ENCODE peak calls at places on chromosomes 3 and 15, in ten cellular contexts. N, G, Y, A, Q, E, Z, I, S and P are unnamed samples.

GRCh38 chr3:194040501-194041273 is 95.3 kb upstream of the HES1 start:
- DNase-seq in N (no peak), G (no peak), Y (no peak), A (no peak), Q (no peak), E (no peak), Z (no peak), I (no peak), S (no peak), P (no peak)

GRCh38 chr15:34855397-34855796 is 60.0 kb upstream of the ACTC1 start:
- DNase-seq in N (no peak), G (no peak), Y (no peak), A (no peak), Q (no peak), E (no peak), Z (peak; percentile 84), I (no peak), S (peak; percentile 16), P (no peak)

GRCh38 chr3:125386811-125387210 is 11.7 kb upstream of the ZNF148 start:
- DNase-seq in N (no peak), G (no peak), Y (no peak), A (no peak), Q (no peak), E (peak; percentile 19), Z (peak; percentile 87), I (no peak), S (no peak), P (no peak)

GRCh38 chr3:38454884-38455638 is 1.4 kb downstream of the ACVR2B start:
- DNase-seq in N (no peak), G (peak; percentile 88), Y (peak; percentile 88), A (peak; percentile 67), Q (peak; percentile 33), E (peak; percentile 87), Z (peak; percentile 36), I (peak; percentile 87), S (no peak), P (peak; percentile 89)

GRCh38 chr3:4416961-4417360 is 50.1 kb downstream of the SUMF1 start:
- DNase-seq in N (no peak), G (no peak), Y (no peak), A (peak; percentile 92), Q (no peak), E (peak; percentile 22), Z (peak; percentile 84), I (no peak), S (peak; percentile 53), P (no peak)

GRCh38 chr3:45582407-45582806 is 12.1 kb upstream of the LIMD1 start:
- DNase-seq in N (no peak), G (no peak), Y (no peak), A (no peak), Q (no peak), E (no peak), Z (peak; percentile 44), I (no peak), S (peak; percentile 38), P (no peak)

GRCh38 chr3:63142681-63143080 is 135.4 kb upstream of the SYNPR start:
- DNase-seq in N (peak; percentile 39), G (no peak), Y (no peak), A (no peak), Q (no peak), E (no peak), Z (no peak), I (no peak), S (no peak), P (no peak)

GRCh38 chr3:79019137-79019923 is 748.5 kb downstream of the ROBO1 start:
- DNase-seq in N (no peak), G (peak; percentile 90), Y (peak; percentile 54), A (peak; percentile 84), Q (peak; percentile 11), E (peak; percentile 84), Z (peak; percentile 94), I (peak; percentile 36), S (peak; percentile 77), P (peak; percentile 93)

GRCh38 chr3:168051579-168052183 is 44.0 kb downstream of the GOLIM4 start:
- DNase-seq in N (no peak), G (no peak), Y (no peak), A (no peak), Q (no peak), E (no peak), Z (peak; percentile 74), I (no peak), S (no peak), P (no peak)

GRCh38 chr3:184570501-184570900 is 8.9 kb downstream of the EPHB3 start:
- DNase-seq in N (no peak), G (no peak), Y (no peak), A (no peak), Q (no peak), E (no peak), Z (no peak), I (no peak), S (no peak), P (no peak)

GRCh38 chr3:37457392-37458065 is 283.1 kb upstream of the LRRFIP2 start:
- DNase-seq in N (no peak), G (no peak), Y (no peak), A (no peak), Q (no peak), E (no peak), Z (peak; percentile 47), I (no peak), S (no peak), P (peak; percentile 31)

GRCh38 chr3:195546130-195546560 is 3.0 kb upstream of the PPP1R2 start:
- DNase-seq in N (peak; percentile 91), G (no peak), Y (peak; percentile 26), A (peak; percentile 85), Q (peak; percentile 18), E (peak; percentile 67), Z (peak; percentile 93), I (peak; percentile 60), S (no peak), P (no peak)

DNA sequence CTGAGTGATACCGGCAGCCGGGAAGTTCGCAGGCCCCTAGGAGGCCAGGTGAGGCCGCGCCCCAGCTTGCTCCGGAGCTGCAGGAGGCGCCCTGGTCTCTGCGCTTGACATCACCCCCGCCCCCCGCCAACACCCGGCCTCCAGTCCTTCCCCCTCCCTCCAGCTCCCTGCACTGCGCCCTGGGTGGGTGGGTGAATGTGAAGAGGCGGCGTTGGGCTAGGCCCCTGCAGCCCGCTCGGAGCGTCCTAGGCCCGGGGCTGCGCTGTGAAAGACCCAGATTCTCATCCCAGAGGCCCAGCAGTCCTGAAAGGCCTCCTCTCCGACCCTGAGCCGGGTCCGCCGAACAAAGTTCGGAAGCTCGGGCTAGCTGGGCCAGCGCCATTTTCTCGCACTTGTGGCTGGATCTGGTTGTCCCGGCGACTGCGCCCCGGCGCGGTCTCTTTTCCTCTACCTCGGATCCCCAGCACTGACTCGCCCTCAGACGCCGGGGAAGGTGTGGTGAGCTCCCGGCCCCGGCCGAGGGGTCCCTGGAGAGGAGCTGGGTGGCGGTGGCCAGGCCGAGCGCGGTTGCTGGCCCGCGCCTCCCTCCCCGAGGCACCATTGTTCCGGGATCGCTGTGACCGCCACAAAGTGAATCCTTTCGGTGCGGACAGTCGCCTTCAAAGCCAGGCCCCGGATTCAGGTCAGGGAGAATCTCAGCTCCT is 12.9 kb downstream of the ZIC4 start:
- DNase-seq in N (no peak), G (no peak), Y (no peak), A (no peak), Q (no peak), E (no peak), Z (no peak), I (no peak), S (no peak), P (peak; percentile 94)
- H3K4me3 ChIP-seq in N (peak overlapping the region; percentile 41), G (no peak overlapping the region), Y (no peak overlapping the region), A (peak overlapping the region; percentile 9), Q (no peak overlapping the region), E (peak overlapping the region; percentile 12), Z (peak overlapping the region; percentile 7), I (no peak overlapping the region), S (peak overlapping the region; percentile 7), P (peak overlapping the region; percentile 81)

DNA sequence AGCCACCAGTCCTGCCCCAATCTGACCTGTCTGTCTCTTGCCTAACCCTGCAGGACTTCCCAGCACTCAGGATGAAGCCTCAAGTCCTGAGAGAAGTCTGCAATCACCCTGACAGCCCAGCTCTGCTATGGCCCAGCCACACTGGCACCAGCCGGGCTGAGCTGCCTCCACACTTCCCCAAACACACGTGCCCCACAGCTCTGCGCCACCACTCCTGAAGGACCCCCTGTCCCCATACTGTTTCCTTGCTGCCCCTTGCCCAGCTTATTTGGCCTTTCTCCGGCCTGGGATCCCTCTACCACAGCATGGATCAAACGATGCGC is 76.6 kb downstream of the TBC1D2B start:
- DNase-seq in N (no peak), G (no peak), Y (no peak), A (no peak), Q (no peak), E (no peak), Z (no peak), I (no peak), S (no peak), P (no peak)
- H3K4me3 ChIP-seq in N (no peak overlapping the region), G (no peak overlapping the region), Y (no peak overlapping the region), A (no peak overlapping the region), Q (no peak overlapping the region), E (no peak overlapping the region), Z (no peak overlapping the region), I (no peak overlapping the region), S (no peak overlapping the region), P (no peak overlapping the region)

DNA sequence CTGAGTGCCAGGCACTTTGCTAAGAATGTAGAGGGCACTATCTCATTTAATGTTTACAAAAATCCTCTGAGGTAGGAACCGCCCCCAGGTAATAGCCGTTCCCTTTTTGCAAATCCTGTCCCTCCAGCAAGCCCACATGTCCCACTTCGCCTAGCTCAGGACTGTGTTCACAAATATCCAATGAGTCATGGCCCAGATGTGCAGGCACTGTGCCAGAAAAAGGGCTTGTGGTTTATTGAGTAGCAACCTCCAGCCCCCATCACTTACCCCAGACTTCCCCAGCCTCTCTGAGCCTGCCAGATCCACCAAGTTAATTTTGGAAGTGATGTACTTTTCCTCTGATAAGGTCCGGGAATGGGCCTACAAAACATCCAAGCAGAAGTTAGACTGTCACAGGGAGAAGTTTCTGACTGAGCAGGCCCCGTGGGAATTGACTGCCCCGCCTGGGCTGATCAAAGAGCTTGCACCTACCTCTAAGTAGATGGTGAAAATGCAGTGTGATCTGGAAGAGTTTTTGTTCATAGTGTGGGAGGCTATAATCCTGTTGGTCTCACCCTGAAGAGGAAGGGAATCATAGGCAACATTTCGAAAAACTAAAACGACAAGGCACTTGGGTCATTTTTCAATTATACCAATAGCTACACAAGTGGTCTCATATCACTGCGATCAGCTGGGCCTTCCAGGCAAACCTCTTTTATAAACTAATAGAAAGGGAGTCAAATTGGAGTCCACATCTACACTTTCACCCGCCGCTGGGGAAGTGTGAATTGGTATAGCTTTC is 15.7 kb downstream of the KIF9 start:
- DNase-seq in N (no peak), G (peak; percentile 72), Y (peak; percentile 63), A (peak; percentile 88), Q (peak; percentile 49), E (peak; percentile 77), Z (peak; percentile 96), I (peak; percentile 40), S (peak; percentile 87), P (no peak)
- H3K4me3 ChIP-seq in N (no peak overlapping the region), G (no peak overlapping the region), Y (no peak overlapping the region), A (no peak overlapping the region), Q (no peak overlapping the region), E (no peak overlapping the region), Z (no peak overlapping the region), I (no peak overlapping the region), S (no peak overlapping the region), P (no peak overlapping the region)

DNA sequence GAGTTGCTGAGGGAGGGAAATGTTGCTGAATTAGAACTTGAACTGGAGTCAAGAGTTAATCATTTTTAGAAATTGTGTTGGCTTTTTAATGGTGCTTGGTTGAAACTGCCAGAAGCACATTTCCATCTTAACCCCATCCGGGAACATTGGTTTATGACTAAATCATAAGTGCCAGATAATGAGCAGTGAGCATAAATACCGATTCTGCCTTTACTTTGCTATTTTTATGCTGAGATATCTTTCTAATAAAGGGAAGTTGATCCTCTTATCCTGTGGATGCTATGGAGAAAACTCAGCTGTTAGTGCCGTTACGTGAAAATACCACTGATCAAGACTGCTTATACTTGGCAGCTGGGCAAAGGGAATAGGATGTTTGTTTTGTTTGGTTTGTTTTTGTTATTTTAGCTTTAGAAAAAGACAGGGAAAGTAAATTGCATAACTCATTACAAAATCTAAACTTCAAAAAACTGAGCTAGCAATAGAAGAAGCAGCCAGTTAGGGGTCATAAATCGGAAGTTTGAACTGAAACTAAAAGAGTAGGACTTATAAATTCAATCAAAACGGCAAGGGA is 813.1 kb downstream of the NAALADL2 start:
- DNase-seq in N (no peak), G (no peak), Y (no peak), A (no peak), Q (no peak), E (no peak), Z (peak; percentile 42), I (no peak), S (peak; percentile 29), P (no peak)
- H3K4me3 ChIP-seq in N (peak overlapping the region; percentile 36), G (no peak overlapping the region), Y (peak overlapping the region; percentile 8), A (peak overlapping the region; percentile 49), Q (no peak overlapping the region), E (no peak overlapping the region), Z (peak overlapping the region; percentile 57), I (no peak overlapping the region), S (peak overlapping the region; percentile 44), P (no peak overlapping the region)